ENCODE peak calls at places on chromosomes 11 and 22, in eight cellular contexts. D is K562, Z is endothelial cell of umbilical vein, C is heart left ventricle, J is adrenal gland, Y is tibial nerve, W is sigmoid colon, H is prostate gland. N is an unnamed sample.

GRCh38 chr11:108319541-108320145 is 96.8 kb downstream of the ATM start:
- DNase-seq in C (no peak), Y (no peak), H (no peak), Z (peak), W (no peak), D (no peak), J (no peak), N (no peak)

GRCh38 chr22:16989915-16990314 is 18.1 kb downstream of the GAB4 start:
- DNase-seq in D (no peak), J (no peak), W (no peak), H (no peak), C (no peak), Z (no peak), Y (no peak), N (no peak)

GRCh38 chr22:49328630-49329405 is 498.9 kb downstream of the BRD1 start:
- DNase-seq in J (no peak), Z (no peak), C (no peak), W (no peak), Y (no peak), H (no peak), D (no peak), N (no peak)

GRCh38 chr11:97722065-97722464 is 1298.7 kb upstream of the CNTN5 start:
- DNase-seq in D (no peak), W (no peak), J (no peak), Y (no peak), H (no peak), Z (peak), C (peak), N (no peak)

GRCh38 chr22:19933328-19934241 is 8.0 kb upstream of the COMT start:
- DNase-seq in C (no peak), Z (no peak), D (no peak), Y (no peak), H (no peak), J (no peak), W (no peak), N (no peak)

GRCh38 chr11:74677131-74677530 is 54.1 kb downstream of the CHRDL2 start:
- DNase-seq in D (no peak), H (no peak), Z (no peak), J (peak), W (no peak), C (peak), Y (no peak), N (peak)

GRCh38 chr11:35364101-35364780 is 55.1 kb downstream of the SLC1A2 start:
- DNase-seq in H (peak), Y (peak), Z (no peak), W (peak), C (peak), J (peak), D (no peak), N (peak)

GRCh38 chr11:118215765-118216164 is 9.0 kb downstream of the JAML start:
- DNase-seq in Y (no peak), W (no peak), Z (no peak), J (no peak), D (no peak), C (no peak), H (no peak), N (no peak)

GRCh38 chr11:96925862-96926261 is 536.0 kb downstream of the JRKL start:
- DNase-seq in C (no peak), Y (no peak), J (no peak), D (no peak), W (no peak), H (no peak), Z (no peak), N (no peak)

GRCh38 chr22:45007946-45008852 is 1.6 kb downstream of the PHF21B start:
- DNase-seq in D (peak), W (no peak), C (no peak), H (peak), Z (peak), J (peak), Y (no peak), N (no peak)

GRCh38 chr22:45007247-45007945 is 2.4 kb downstream of the PHF21B start:
- DNase-seq in H (peak), W (no peak), D (peak), J (peak), Y (no peak), Z (no peak), C (no peak), N (no peak)

GRCh38 chr22:45010532-45010900 is 711 bp upstream of the PHF21B start:
- DNase-seq in C (no peak), H (no peak), Z (no peak), Y (no peak), D (no peak), J (no peak), W (no peak), N (no peak)

GRCh38 chr22:45008853-45009751 is 703 bp downstream of the PHF21B start:
- DNase-seq in D (peak), J (no peak), H (no peak), W (no peak), Z (no peak), C (no peak), Y (no peak), N (no peak)

DNA sequence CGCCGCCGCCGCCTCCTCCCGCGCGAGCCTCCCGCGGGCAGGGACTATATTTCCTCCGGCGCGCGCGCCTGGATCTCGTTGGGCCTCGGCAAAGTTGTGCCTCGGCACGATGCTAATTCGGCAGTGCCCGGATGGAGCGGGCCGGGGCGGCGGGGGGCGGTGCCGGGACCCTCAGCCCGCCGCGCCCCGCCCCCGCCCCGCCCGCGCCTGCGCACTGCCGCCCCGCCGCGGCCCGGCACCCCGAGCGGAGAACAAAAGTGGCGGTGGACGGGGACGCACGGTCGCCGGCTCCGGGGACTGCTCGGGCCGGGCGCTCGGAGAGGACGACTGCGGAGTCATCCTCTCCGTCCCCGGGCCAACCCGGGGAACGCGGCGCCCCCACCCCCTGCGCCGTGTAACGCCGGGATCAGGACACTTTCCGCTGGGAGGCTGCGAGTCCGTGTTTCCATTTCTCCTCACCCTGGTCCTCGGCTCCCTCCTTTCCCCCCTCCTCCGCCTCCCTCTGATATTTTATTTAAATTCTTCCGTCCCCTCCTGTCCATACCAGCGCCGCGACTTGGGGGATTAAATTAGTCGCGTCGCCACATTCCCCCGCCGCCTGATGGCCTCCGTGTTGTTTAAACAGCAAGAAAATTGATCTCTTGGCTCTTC is at the start of gene PHF21B:
- DNase-seq in D (peak), Y (no peak), W (peak), C (peak), H (peak), Z (peak), J (peak), N (no peak)
- TF ChIP-seq POLR2A in D (no peak), Y (no peak), W (no peak), C (no peak), H (peak), Z (no peak), J (peak), N (no peak)

GRCh38 chr11:104944080-104944479 is 24.3 kb downstream of the CASP4 start:
- DNase-seq in D (no peak), C (no peak), Y (no peak), J (no peak), H (no peak), Z (no peak), W (no peak), N (no peak)

GRCh38 chr11:104943561-104943960 is 24.8 kb downstream of the CASP4 start:
- DNase-seq in Y (no peak), Z (no peak), W (no peak), D (no peak), H (no peak), J (no peak), C (no peak), N (no peak)

DNA sequence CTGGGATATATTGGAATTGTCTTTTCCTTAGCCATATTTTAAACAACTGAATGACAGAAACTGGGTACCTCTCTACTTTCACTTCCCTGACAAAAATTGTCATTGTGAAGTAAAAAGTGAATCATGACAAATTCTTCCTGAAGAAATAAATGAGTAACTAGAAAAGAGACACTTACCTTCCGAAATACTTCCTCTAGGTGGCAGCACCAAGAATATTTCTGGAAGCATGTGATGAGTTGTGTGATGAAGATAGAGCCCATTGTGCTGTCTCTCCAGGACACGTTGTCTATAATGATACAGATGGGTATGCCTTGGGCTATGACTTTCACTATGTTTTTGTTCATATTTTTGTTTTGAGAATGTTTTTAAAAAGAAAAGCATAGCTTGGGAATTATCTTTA is 21.5 kb downstream of the CASP4 start:
- DNase-seq in C (no peak), W (no peak), Z (peak), D (no peak), Y (no peak), J (no peak), H (no peak), N (no peak)
- TF ChIP-seq CTCF in C (peak), W (peak), Z (peak), D (peak), Y (peak), J (peak), H (no peak), N (no peak)

DNA sequence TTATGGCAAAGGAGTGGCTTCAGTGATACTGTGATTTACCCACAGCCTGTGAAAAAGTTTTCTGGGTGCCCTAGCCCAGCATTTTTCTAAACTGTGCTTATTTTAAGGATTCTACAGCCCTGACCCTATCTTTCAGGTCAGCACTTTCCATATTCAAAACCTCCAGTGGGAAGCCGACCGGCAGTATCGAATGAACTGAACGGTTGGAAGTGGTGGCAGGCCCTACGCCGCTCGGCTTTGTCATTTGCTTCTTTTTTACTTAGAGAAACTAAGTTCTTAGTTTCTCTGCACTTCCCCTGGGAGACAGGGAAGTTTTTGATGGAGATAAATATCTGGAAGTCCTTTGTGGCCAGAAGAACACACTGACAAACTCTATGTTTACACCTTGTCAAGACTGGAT is 994 bp downstream of the GLB1L2 start:
- DNase-seq in J (no peak), D (no peak), H (no peak), W (peak), Y (no peak), C (no peak), Z (no peak), N (peak)
- H3K4me3 ChIP-seq in J (no peak), D (peak), H (peak), W (peak), Y (no peak), C (no peak), Z (no peak), N (no peak)

DNA sequence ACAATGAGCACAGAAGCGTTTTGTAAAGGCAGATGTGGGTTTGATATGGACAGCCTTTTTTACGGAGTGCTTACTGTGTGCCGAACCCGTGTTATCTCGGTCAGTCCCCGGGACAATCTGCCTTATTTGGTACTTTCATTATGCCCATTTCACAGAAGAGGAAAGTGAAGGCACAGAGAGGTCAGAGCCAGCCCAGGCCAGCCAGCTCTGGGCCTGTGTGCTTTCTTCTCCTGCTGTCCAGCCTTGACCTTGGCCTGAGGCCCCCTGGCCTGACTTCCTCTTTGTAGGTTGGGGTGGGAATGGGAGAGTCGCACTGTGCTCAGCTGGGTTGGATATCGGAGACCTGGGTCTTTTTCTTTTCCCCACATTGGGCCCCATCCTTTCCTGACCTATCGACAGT is 660 bp upstream of the CRYBB1 start:
- DNase-seq in Z (no peak), C (no peak), J (no peak), W (no peak), D (no peak), H (no peak), Y (no peak), N (no peak)
- TF ChIP-seq POLR2A in Z (no peak), C (no peak), J (no peak), W (no peak), D (no peak), H (no peak), Y (no peak), N (no peak)

DNA sequence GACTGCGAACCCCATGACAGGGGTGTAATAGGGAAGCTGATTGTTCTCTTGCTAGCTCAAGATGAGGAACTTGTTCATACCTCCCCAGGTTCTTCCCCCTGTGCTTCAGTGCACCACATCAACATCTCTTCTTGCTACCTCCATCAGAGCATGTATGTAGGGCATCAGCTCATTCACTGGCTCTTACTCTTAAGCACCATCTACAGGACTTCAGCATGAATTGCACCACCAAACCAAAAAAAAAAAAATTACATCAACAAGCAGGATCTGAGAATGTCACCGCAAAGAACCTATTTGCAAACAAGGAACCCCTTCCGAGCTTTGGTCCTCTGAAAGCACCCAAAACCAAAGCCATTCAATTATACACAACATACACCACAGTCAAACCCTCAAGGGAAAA is 2226.5 kb upstream of the RAG2 start:
- DNase-seq in Z (no peak), W (no peak), D (no peak), C (no peak), H (no peak), J (no peak), Y (no peak), N (no peak)
- TF ChIP-seq CTCF in Z (no peak), W (no peak), D (peak), C (no peak), H (no peak), J (peak), Y (no peak), N (no peak)

DNA sequence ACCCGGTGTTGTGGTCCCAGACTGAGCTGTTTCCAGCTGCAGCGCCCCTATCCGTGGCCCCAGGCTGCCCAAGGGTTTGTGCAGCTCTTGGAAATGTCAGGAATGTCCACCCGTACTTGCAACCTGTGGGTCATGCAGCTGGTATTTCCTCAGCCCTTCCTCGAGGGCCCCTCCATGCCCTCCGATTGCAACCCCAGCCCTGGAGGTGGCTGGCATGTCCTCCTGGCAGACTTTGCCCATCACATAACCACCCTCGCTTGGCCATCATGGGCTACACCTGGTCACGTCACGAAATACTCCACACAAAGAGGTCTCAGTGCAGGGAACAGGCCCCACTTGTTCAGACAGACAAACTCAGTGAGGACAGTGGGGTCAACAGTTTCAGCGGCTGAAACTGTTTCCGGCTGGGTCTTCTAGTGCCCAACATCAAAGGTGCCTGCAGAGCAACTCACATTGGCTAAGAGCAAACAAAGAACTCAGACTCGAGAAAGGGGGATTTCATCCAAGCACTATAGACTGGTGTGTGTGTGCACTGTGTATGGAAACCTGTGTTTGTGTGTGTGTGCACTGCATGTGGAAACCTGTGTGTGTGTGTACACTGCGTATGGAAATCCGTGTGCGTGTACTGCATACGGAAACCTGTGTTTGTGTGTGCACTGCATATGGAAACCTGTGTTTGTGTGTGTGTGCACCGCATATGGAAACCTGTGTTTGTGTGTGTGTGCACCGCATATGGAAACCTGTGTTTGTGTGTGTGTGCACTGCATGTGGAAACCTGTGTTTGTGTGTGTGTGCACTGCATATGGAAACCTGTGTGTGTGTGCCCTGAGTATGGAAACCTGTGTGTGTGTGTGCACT is 72.8 kb upstream of the CCND1 start:
- DNase-seq in W (no peak), C (no peak), Y (no peak), J (no peak), Z (no peak), H (no peak), D (no peak), N (peak)
- H3K4me3 ChIP-seq in W (no peak), C (no peak), Y (no peak), J (no peak), Z (no peak), H (no peak), D (no peak), N (no peak)

DNA sequence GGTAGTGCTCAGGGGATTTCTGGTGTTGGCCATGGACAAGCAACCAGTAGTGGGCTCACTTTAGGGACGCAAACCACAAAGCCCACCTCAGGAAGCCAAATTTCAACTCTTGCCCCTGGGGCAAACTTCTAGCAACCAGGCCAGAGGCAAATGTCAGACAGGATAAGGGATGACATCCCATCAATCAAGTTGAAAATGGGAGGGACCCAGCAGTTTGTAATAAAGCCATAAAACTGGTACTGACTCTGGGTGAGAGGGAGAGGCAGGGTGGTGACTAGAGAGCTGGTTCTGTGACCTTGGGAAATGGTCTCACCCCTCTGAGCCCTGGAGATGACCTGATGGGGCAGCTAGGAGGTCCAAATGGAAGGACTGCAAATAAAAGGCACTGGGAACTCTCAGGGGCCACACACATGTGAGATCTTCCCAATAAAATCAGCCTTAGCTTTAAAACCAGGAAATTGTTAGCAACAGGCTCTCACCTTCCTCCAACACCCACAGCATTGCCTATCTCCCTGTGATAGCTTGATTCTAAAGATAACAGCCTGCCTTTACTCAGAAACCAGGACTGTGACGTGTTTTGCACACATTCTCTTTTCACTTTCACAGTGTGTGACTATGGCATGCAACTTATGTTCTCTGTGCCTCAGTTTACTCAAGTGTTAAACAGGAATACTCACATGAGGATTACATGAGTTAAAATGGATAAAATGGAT is 6.4 kb upstream of the TBC1D10A start:
- DNase-seq in C (no peak), W (no peak), Z (no peak), J (no peak), D (no peak), Y (no peak), H (no peak), N (no peak)
- TF ChIP-seq POLR2A in C (no peak), W (no peak), Z (no peak), J (no peak), D (no peak), Y (no peak), H (no peak), N (no peak)

GRCh38 chr11:62588966-62589637 is 2.2 kb downstream of the TUT1 start:
- DNase-seq in D (no peak), Y (no peak), C (no peak), W (no peak), H (no peak), Z (peak), J (peak), N (no peak)
- TF ChIP-seq CTCF in D (peak), Y (no peak), C (no peak), W (no peak), H (no peak), Z (peak), J (no peak), N (no peak)

GRCh38 chr11:113514856-113515255 is 39.7 kb upstream of the DRD2 start:
- DNase-seq in Y (no peak), D (no peak), J (no peak), Z (no peak), H (no peak), C (no peak), W (no peak), N (no peak)
- H3K4me3 ChIP-seq in Y (no peak), D (no peak), J (no peak), Z (no peak), H (no peak), C (no peak), W (no peak), N (no peak)